ENCODE peak calls at places on chromosomes 2 and 18, in ten cellular contexts. Y is OCI-LY7; R is psoas muscle; J is fibroblast of lung; C is IMR-90; Q is CD4-positive, alpha-beta T cell; L is Calu3; A is endothelial cell; I is PC-9; F is GM06990. O is an unnamed sample.
A peak's percentile ranks its signal among the peaks of the same experiment; 100 is the strongest.

GRCh38 chr2:44371445-44371844 is 9.7 kb downstream of the CAMKMT start:
- DNase-seq in Y (no peak), R (no peak), J (no peak), C (no peak), Q (no peak), L (no peak), A (no peak), I (no peak), F (no peak), O (no peak)

GRCh38 chr18:68438983-68439382 is 275.9 kb downstream of the TMX3 start:
- DNase-seq in Y (no peak), R (peak; percentile 12), J (peak; percentile 75), C (peak; percentile 81), Q (no peak), L (no peak), A (no peak), I (no peak), F (no peak), O (no peak)

GRCh38 chr2:43139996-43140621 is 86.3 kb downstream of the ZFP36L2 start:
- DNase-seq in Y (no peak), R (peak; percentile 38), J (no peak), C (no peak), Q (no peak), L (no peak), A (no peak), I (no peak), F (no peak), O (no peak)

GRCh38 chr18:3323900-3324299 is 62.0 kb downstream of the MYL12B start:
- DNase-seq in Y (no peak), R (no peak), J (peak; percentile 62), C (no peak), Q (no peak), L (no peak), A (no peak), I (no peak), F (peak; percentile 46), O (no peak)

GRCh38 chr2:180412224-180412623 is 405.1 kb upstream of the CWC22 start:
- DNase-seq in Y (no peak), R (no peak), J (no peak), C (no peak), Q (no peak), L (no peak), A (no peak), I (no peak), F (no peak), O (no peak)

GRCh38 chr18:59697236-59697932 is at the start of gene CCBE1:
- DNase-seq in Y (no peak), R (peak; percentile 61), J (peak; percentile 71), C (peak; percentile 71), Q (no peak), L (peak; percentile 82), A (peak; percentile 89), I (peak; percentile 64), F (peak; percentile 53), O (peak; percentile 81)

GRCh38 chr18:58572181-58572580 is 56.7 kb downstream of the ALPK2 start:
- DNase-seq in Y (no peak), R (no peak), J (peak; percentile 99), C (peak; percentile 100), Q (no peak), L (no peak), A (no peak), I (no peak), F (no peak), O (no peak)

GRCh38 chr2:236988690-236989639 is 96.7 kb upstream of the COPS8 start:
- DNase-seq in Y (no peak), R (peak; percentile 76), J (no peak), C (no peak), Q (no peak), L (peak; percentile 54), A (no peak), I (peak; percentile 45), F (no peak), O (no peak)

GRCh38 chr18:8699948-8700347 is 5.4 kb upstream of the MTCL1 start:
- DNase-seq in Y (no peak), R (no peak), J (peak; percentile 22), C (peak; percentile 27), Q (no peak), L (no peak), A (no peak), I (no peak), F (no peak), O (no peak)

GRCh38 chr18:8694891-8695290 is 10.5 kb upstream of the MTCL1 start:
- DNase-seq in Y (no peak), R (no peak), J (no peak), C (no peak), Q (no peak), L (no peak), A (no peak), I (no peak), F (no peak), O (no peak)

GRCh38 chr18:8699126-8699525 is 6.2 kb upstream of the MTCL1 start:
- DNase-seq in Y (no peak), R (no peak), J (no peak), C (no peak), Q (no peak), L (no peak), A (no peak), I (no peak), F (no peak), O (no peak)

GRCh38 chr18:8695932-8696510 is 9.3 kb upstream of the MTCL1 start:
- DNase-seq in Y (peak; percentile 84), R (no peak), J (no peak), C (no peak), Q (no peak), L (no peak), A (no peak), I (no peak), F (no peak), O (peak; percentile 34)

DNA sequence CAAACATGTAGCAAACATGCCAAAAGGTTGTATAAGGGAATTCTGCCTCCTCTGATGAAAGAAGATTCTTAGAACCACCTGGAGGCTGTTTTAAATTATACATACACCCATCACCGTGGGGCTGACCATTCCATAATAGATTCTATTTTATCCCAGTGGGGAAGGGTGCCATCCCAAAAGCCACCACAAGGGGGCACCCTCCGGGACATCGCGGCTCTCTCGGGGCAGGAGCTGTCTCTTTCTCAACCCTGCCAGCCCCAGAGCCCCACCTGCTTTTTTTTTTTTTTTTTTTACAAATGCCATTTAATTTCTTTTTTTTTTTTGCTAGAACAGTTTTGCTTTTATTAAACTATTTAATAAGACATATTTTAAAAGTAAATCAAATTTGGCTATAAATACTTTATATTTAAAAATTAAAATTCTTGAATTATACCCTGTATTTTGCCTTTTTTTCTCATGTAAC is 8.6 kb upstream of the MTCL1 start:
- DNase-seq in Y (peak; percentile 75), R (peak; percentile 82), J (peak; percentile 36), C (peak; percentile 48), Q (peak; percentile 70), L (peak; percentile 91), A (peak; percentile 87), I (peak; percentile 84), F (no peak), O (peak; percentile 78)
- TF ChIP-seq CTCF in Y (peak; percentile 97), R (peak; percentile 94), J (peak; percentile 92), C (peak; percentile 81), Q (peak; percentile 95), L (peak; percentile 93), A (peak; percentile 98), I (peak; percentile 94), F (peak; percentile 93), O (peak; percentile 74)

GRCh38 chr2:160319700-160320099 is 119.6 kb upstream of the ITGB6 start:
- DNase-seq in Y (no peak), R (no peak), J (no peak), C (no peak), Q (no peak), L (no peak), A (no peak), I (no peak), F (no peak), O (no peak)

GRCh38 chr2:160317113-160318099 is 117.3 kb upstream of the ITGB6 start:
- DNase-seq in Y (no peak), R (no peak), J (peak; percentile 76), C (no peak), Q (no peak), L (no peak), A (no peak), I (no peak), F (no peak), O (no peak)

GRCh38 chr2:160309585-160309984 is 109.5 kb upstream of the ITGB6 start:
- DNase-seq in Y (no peak), R (no peak), J (peak; percentile 55), C (peak; percentile 56), Q (no peak), L (no peak), A (no peak), I (no peak), F (no peak), O (no peak)

GRCh38 chr2:160321025-160321424 is 121.0 kb upstream of the ITGB6 start:
- DNase-seq in Y (no peak), R (no peak), J (no peak), C (no peak), Q (no peak), L (peak; percentile 44), A (no peak), I (peak; percentile 18), F (no peak), O (no peak)

DNA sequence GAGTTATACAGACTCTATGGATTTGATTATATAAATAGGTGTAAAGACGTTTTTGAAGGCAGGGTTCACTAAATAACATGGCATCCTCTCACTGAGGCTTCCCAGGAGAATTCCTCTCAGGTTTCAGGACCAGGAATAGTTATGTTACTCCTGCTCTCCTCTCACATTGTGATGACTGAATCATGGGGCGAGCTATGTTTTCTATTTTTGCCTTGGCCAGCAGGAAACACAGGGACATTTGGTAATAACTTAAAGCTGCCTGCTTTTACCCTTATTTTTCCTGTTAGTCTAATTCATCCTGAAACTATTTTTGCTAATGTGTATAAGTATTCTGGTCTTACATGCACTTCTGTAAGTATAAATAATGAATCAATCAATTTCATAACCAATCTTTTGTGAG is 115.3 kb upstream of the ITGB6 start:
- DNase-seq in Y (no peak), R (no peak), J (peak; percentile 60), C (peak; percentile 80), Q (no peak), L (no peak), A (no peak), I (no peak), F (no peak), O (no peak)
- TF ChIP-seq CTCF in Y (no peak), R (no peak), J (no peak), C (no peak), Q (no peak), L (no peak), A (no peak), I (no peak), F (no peak), O (no peak)

DNA sequence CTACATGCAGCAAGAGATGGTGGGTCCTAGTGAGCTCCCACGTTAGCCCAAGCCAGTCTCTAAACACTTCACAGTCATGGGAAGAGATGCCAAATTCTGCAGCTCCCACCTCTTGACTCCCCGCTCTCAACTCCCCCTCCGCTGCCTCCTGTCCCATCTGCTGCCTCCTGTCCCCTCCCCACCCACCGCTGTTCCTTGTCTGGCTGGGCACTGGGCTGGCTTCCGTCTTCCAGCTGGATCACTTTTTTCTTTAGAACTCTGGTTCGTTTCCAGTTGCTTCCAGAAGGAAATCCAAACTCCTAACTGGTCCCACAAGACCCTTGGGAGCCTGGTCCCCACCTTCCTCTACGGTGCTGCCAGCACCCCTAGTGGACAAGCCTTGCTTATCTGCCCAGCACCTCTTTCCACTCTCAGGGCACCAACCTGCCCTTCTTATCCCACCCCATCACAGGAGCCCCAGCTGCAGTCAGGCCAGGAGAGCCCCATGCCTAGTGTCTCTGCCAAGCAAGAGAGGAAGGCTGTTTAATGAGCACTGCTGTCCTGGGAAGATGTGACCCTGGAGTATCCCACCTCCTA is 12.1 kb upstream of the TWIST2 start:
- DNase-seq in Y (no peak), R (no peak), J (no peak), C (no peak), Q (no peak), L (no peak), A (no peak), I (no peak), F (no peak), O (no peak)
- TF ChIP-seq CTCF in Y (peak; percentile 41), R (no peak), J (peak; percentile 28), C (no peak), Q (no peak), L (no peak), A (no peak), I (peak; percentile 44), F (peak; percentile 21), O (no peak)

DNA sequence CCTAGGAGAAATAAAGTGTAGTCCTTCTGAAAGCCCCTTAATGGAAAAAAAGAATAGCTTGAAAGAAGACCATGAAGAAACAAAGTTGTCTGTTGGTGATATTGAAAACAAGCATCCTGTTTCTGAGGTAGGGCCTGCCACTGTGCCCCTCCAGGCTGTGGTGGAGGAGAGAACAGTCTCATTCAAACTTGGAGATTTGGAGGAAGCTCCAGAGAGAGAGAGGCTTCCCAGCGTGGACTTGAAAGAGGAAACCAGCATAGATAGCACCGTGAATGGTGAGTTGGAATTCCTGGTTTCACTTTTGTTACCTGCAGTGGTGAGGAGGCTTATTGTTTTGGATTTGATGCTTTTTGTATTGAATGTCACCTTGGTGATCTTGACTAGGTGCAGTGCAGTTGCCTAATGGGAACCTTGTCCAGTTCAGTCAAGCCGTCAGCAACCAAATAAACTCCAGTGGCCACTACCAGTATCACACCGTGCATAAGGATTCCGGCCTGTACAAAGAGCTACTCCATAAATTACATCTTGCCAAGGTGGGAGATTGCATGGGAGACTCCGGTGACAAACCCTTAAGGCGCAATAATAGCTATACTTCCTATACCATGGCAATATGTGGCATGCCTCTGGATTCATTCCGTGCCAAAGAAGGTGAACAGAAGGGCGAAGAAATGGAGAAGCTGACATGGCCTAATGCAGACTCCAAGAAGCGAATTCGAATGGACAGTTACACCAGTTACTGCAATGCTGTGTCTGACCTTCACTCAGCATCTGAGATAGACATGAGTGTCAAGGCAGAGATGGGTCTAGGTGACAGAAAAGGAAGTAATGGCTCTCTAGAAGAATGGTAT is 13.3 kb downstream of the SLC20A1 start:
- DNase-seq in Y (no peak), R (no peak), J (no peak), C (no peak), Q (no peak), L (no peak), A (no peak), I (no peak), F (no peak), O (no peak)
- TF ChIP-seq CTCF in Y (no peak), R (no peak), J (no peak), C (no peak), Q (no peak), L (no peak), A (no peak), I (no peak), F (no peak), O (no peak)

O was measured in GM13976.